ENCODE peak calls at places on chromosome 15, in six cellular contexts. G is osteoblast, W is AG04449, P is AG09309, D is aorta, M is mammary epithelial cell. V is an unnamed sample.

GRCh38 chr15:68379058-68379758 is 52.8 kb downstream of the ITGA11 start:
- DNase-seq in G (no peak), W (no peak), P (no peak), D (no peak), M (no peak), V (no peak)

GRCh38 chr15:51375966-51376640 is 34.6 kb downstream of the GLDN start:
- DNase-seq in G (no peak), W (no peak), P (no peak), D (no peak), M (peak), V (no peak)

GRCh38 chr15:88782465-88782864 is 20.8 kb upstream of the ACAN start:
- DNase-seq in G (no peak), W (no peak), P (no peak), D (no peak), M (no peak), V (no peak)

GRCh38 chr15:98524838-98525540 is 123.3 kb upstream of the IGF1R start:
- DNase-seq in G (no peak), W (no peak), P (no peak), D (no peak), M (no peak), V (no peak)

GRCh38 chr15:94412979-94413741 is 181.8 kb downstream of the MCTP2 start:
- DNase-seq in G (no peak), W (no peak), P (no peak), D (no peak), M (no peak), V (no peak)

GRCh38 chr15:73870700-73871408 is 2.5 kb upstream of the TBC1D21 start:
- DNase-seq in G (no peak), W (no peak), P (no peak), D (no peak), M (no peak), V (peak)

GRCh38 chr15:61253186-61253585 is 24.1 kb upstream of the RORA start:
- DNase-seq in G (no peak), W (no peak), P (no peak), D (no peak), M (no peak), V (no peak)

GRCh38 chr15:41778503-41778902 is 4.2 kb downstream of the MAPKBP1 start:
- DNase-seq in G (peak), W (no peak), P (no peak), D (no peak), M (no peak), V (no peak)

GRCh38 chr15:80776420-80777045 is 2.6 kb upstream of the CEMIP start:
- DNase-seq in G (peak), W (peak), P (no peak), D (peak), M (peak), V (no peak)

GRCh38 chr15:76752549-76752948 is 152.6 kb downstream of the SCAPER start:
- DNase-seq in G (no peak), W (no peak), P (no peak), D (no peak), M (no peak), V (no peak)

GRCh38 chr15:58269455-58270414 is 131.6 kb downstream of the AQP9 start:
- DNase-seq in G (no peak), W (no peak), P (peak), D (no peak), M (peak), V (peak)

GRCh38 chr15:77768107-77768506 is 135.4 kb upstream of the LINGO1 start:
- DNase-seq in G (peak), W (no peak), P (no peak), D (no peak), M (no peak), V (no peak)

GRCh38 chr15:59963925-59964324 is 40.2 kb upstream of the FOXB1 start:
- DNase-seq in G (no peak), W (no peak), P (no peak), D (no peak), M (no peak), V (no peak)

GRCh38 chr15:87680200-87680599 is 576.3 kb downstream of the NTRK3 start:
- DNase-seq in G (no peak), W (no peak), P (no peak), D (no peak), M (no peak), V (no peak)

GRCh38 chr15:96549136-96549535 is 218.6 kb downstream of the NR2F2 start:
- DNase-seq in G (no peak), W (no peak), P (no peak), D (no peak), M (no peak), V (no peak)

GRCh38 chr15:72009207-72009606 is 108.7 kb downstream of the MYO9A start:
- DNase-seq in G (no peak), W (no peak), P (no peak), D (no peak), M (no peak), V (no peak)

GRCh38 chr15:63818191-63818590 is 15.6 kb downstream of the HERC1 start:
- DNase-seq in G (no peak), W (no peak), P (no peak), D (no peak), M (no peak), V (no peak)

GRCh38 chr15:36161781-36162212 is 417.6 kb upstream of the CDIN1 start:
- DNase-seq in G (no peak), W (peak), P (peak), D (no peak), M (peak), V (peak)
- H3K4me3 ChIP-seq in G (no peak), W (no peak), P (no peak), D (no peak), M (no peak), V (no peak)

DNA sequence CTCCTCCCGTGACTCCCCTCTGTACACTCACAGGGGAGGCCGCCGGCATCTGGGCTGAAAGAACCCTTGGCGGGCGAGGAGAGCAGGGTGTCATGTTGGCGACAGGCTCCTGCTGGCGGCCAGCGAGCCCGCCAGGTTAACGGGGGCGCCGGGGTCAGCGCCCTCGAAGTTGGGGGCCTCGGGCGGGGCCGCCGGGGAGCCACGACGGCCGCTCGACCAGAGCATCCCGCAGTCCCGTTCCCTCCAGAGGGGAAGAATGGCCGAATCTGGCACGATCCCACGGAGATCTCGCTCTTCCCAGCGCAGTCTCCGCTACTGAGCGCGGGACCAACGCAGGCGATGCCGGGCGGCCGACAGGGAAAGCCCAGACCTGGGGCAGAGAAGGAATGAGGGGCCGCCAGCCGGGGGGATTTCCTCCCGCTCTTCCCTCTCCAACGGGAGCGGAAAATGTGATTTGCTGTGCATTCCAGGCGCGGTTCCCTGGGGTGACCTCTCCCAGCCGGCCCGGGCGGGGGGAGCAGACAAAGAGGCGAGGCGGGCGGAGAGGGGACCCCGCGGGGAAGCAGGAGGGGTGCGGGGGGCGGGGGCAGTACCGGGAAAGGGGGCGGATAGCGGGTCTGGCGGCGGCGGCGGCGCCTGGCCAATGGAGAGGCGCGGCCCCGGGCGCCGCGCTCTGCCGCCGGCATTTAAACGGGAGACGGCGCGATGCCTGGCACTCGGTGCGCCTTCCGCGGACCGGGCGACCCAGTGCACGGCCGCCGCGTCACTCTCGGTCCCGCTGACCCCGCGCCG is at the start of gene GREM1:
- DNase-seq in G (peak), W (no peak), P (no peak), D (no peak), M (no peak), V (no peak)
- H3K4me3 ChIP-seq in G (peak), W (peak), P (peak), D (peak), M (peak), V (peak)

GRCh38 chr15:67296684-67297083 is 42.1 kb downstream of the IQCH start:
- DNase-seq in G (no peak), W (no peak), P (no peak), D (no peak), M (no peak), V (no peak)
- H3K4me3 ChIP-seq in G (no peak), W (no peak), P (no peak), D (no peak), M (no peak), V (no peak)

DNA sequence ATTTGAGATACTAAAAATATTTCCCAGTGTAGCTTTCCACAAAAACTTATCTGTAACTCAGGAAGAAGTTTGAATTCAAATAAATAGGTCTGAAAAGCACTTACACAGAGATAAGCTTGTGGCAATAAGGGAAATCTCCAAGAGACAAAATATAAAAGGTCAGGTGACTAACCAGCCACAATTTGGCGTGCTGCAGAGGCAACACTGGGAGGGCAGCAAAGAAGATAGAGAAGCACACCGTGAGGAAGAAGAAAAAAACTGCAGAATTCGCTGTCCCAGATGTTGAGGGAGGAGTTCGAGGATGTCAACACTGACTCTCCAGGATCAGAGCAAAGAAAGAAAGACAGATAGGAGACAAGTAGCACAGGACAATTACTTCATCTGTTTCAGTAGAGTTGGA is 204.4 kb downstream of the FMN1 start:
- DNase-seq in G (no peak), W (no peak), P (no peak), D (no peak), M (no peak), V (no peak)
- H3K4me3 ChIP-seq in G (no peak), W (no peak), P (no peak), D (no peak), M (no peak), V (no peak)

V was measured in skeletal muscle cell.